ENCODE peak calls at places on chromosomes 3 and 15, in nine cellular contexts. One of them, this sample, is unnamed.

GRCh38 chr3:48439820-48440589 is at the start of the genes CCDC51 and TMA7:
- DNase-seq in adrenal gland: peak
- DNase-seq in spleen: peak
- DNase-seq in sigmoid colon: peak
- DNase-seq in Peyer's patch: peak
- DNase-seq in NB4: peak
- DNase-seq in ovary: peak
- DNase-seq in HCT116: peak
- DNase-seq in A549: peak
- DNase-seq in this sample: peak

GRCh38 chr3:143835312-143835711 is 13.0 kb downstream of the SLC9A9 start:
- DNase-seq in spleen: no peak
- DNase-seq in Peyer's patch: no peak
- DNase-seq in HCT116: no peak
- DNase-seq in ovary: no peak
- DNase-seq in NB4: no peak
- DNase-seq in sigmoid colon: no peak
- DNase-seq in A549: no peak
- DNase-seq in adrenal gland: no peak
- DNase-seq in this sample: no peak

GRCh38 chr15:74302821-74303359 is 64.6 kb downstream of the CYP11A1 start:
- DNase-seq in ovary: peak
- DNase-seq in HCT116: no peak
- DNase-seq in spleen: no peak
- DNase-seq in sigmoid colon: peak
- DNase-seq in adrenal gland: peak
- DNase-seq in Peyer's patch: peak
- DNase-seq in NB4: peak
- DNase-seq in A549: peak
- DNase-seq in this sample: no peak

GRCh38 chr3:12265558-12265957 is 23.3 kb upstream of the PPARG start:
- DNase-seq in adrenal gland: no peak
- DNase-seq in A549: no peak
- DNase-seq in spleen: no peak
- DNase-seq in Peyer's patch: no peak
- DNase-seq in sigmoid colon: no peak
- DNase-seq in ovary: no peak
- DNase-seq in HCT116: no peak
- DNase-seq in NB4: no peak
- DNase-seq in this sample: no peak

GRCh38 chr15:75067123-75067854 is 43.9 kb downstream of the PPCDC start:
- DNase-seq in ovary: no peak
- DNase-seq in adrenal gland: peak
- DNase-seq in sigmoid colon: no peak
- DNase-seq in NB4: peak
- DNase-seq in spleen: no peak
- DNase-seq in A549: no peak
- DNase-seq in HCT116: peak
- DNase-seq in Peyer's patch: peak
- DNase-seq in this sample: peak

GRCh38 chr3:36525115-36525711 is 144.9 kb downstream of the STAC start:
- DNase-seq in sigmoid colon: no peak
- DNase-seq in adrenal gland: no peak
- DNase-seq in A549: peak
- DNase-seq in Peyer's patch: no peak
- DNase-seq in NB4: no peak
- DNase-seq in spleen: no peak
- DNase-seq in ovary: no peak
- DNase-seq in HCT116: no peak
- DNase-seq in this sample: no peak

GRCh38 chr3:47295976-47296375 is 13.2 kb downstream of the KLHL18 start:
- DNase-seq in Peyer's patch: no peak
- DNase-seq in ovary: no peak
- DNase-seq in adrenal gland: no peak
- DNase-seq in sigmoid colon: no peak
- DNase-seq in spleen: no peak
- DNase-seq in NB4: no peak
- DNase-seq in HCT116: no peak
- DNase-seq in A549: no peak
- DNase-seq in this sample: no peak

GRCh38 chr3:168156479-168156878 is 60.8 kb upstream of the GOLIM4 start:
- DNase-seq in HCT116: no peak
- DNase-seq in Peyer's patch: no peak
- DNase-seq in sigmoid colon: no peak
- DNase-seq in NB4: peak
- DNase-seq in ovary: no peak
- DNase-seq in spleen: no peak
- DNase-seq in adrenal gland: no peak
- DNase-seq in A549: no peak
- DNase-seq in this sample: no peak

GRCh38 chr15:84722628-84723027 is 6.7 kb upstream of the SEC11A start:
- DNase-seq in sigmoid colon: no peak
- DNase-seq in spleen: no peak
- DNase-seq in A549: no peak
- DNase-seq in HCT116: no peak
- DNase-seq in adrenal gland: no peak
- DNase-seq in NB4: no peak
- DNase-seq in Peyer's patch: no peak
- DNase-seq in ovary: no peak
- DNase-seq in this sample: no peak

GRCh38 chr3:186149319-186149718 is 40.4 kb upstream of the ETV5 start:
- DNase-seq in HCT116: no peak
- DNase-seq in Peyer's patch: no peak
- DNase-seq in sigmoid colon: no peak
- DNase-seq in spleen: no peak
- DNase-seq in ovary: no peak
- DNase-seq in adrenal gland: no peak
- DNase-seq in A549: no peak
- DNase-seq in NB4: no peak
- DNase-seq in this sample: no peak

DNA sequence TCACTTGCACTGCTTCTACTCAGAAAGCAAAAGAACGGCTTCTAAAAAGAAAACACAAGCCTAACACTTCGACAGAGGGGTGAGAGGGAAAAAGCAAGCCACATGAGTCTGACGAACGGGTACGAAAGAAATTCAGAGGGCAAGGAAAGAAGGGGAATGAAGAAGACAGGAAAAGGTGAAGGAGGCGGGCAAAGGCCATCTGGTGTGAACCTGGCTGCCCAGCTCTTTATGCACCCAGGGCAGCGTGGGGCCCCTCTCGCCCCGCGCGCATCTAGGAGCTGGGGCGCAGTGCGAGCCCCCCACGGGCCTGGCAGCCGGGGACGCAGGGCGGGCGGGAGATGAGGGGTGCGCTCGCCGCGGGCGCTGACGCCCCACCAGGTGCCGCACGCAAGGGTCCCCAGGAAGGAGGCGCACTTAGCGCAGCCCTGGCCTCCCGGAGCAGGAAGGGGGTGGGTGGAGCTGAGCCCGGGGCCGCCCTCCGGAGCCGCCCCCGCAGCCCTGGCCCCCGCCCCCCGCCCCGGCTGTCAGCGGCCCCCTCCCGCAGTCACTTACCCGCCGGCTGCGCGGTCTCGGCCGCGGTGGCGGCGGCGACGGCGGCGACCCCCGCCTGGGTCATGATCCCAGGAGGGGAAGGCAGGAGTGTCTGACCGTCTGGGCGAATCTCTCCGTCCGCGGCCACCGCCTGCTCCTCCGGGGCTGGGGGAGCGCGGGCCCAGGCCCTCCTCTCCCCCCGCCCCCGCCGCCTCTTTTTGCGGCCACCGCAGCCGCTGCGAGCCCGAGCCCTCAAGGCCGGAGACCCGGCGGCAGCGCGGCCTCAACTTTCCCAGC is at the start of gene USF3:
- DNase-seq in sigmoid colon: peak
- DNase-seq in Peyer's patch: peak
- DNase-seq in ovary: peak
- DNase-seq in spleen: peak
- DNase-seq in adrenal gland: peak
- DNase-seq in NB4: peak
- DNase-seq in HCT116: peak
- DNase-seq in A549: peak
- DNase-seq in this sample: peak
- TF ChIP-seq POLR2A in sigmoid colon: no peak
- TF ChIP-seq POLR2A in Peyer's patch: peak
- TF ChIP-seq POLR2A in ovary: peak
- TF ChIP-seq POLR2A in spleen: peak
- TF ChIP-seq POLR2A in adrenal gland: peak
- TF ChIP-seq POLR2A in NB4: peak
- TF ChIP-seq POLR2A in HCT116: no peak
- TF ChIP-seq POLR2A in A549: peak
- TF ChIP-seq POLR2A in this sample: no peak

GRCh38 chr3:194689493-194689901 is 3.8 kb downstream of the FAM43A start:
- DNase-seq in A549: no peak
- DNase-seq in HCT116: no peak
- DNase-seq in ovary: no peak
- DNase-seq in adrenal gland: no peak
- DNase-seq in Peyer's patch: peak
- DNase-seq in NB4: peak
- DNase-seq in sigmoid colon: no peak
- DNase-seq in spleen: peak
- DNase-seq in this sample: no peak
- TF ChIP-seq POLR2A in A549: no peak
- TF ChIP-seq POLR2A in HCT116: no peak
- TF ChIP-seq POLR2A in ovary: no peak
- TF ChIP-seq POLR2A in adrenal gland: no peak
- TF ChIP-seq POLR2A in Peyer's patch: no peak
- TF ChIP-seq POLR2A in NB4: no peak
- TF ChIP-seq POLR2A in sigmoid colon: no peak
- TF ChIP-seq POLR2A in spleen: no peak
- TF ChIP-seq POLR2A in this sample: no peak

DNA sequence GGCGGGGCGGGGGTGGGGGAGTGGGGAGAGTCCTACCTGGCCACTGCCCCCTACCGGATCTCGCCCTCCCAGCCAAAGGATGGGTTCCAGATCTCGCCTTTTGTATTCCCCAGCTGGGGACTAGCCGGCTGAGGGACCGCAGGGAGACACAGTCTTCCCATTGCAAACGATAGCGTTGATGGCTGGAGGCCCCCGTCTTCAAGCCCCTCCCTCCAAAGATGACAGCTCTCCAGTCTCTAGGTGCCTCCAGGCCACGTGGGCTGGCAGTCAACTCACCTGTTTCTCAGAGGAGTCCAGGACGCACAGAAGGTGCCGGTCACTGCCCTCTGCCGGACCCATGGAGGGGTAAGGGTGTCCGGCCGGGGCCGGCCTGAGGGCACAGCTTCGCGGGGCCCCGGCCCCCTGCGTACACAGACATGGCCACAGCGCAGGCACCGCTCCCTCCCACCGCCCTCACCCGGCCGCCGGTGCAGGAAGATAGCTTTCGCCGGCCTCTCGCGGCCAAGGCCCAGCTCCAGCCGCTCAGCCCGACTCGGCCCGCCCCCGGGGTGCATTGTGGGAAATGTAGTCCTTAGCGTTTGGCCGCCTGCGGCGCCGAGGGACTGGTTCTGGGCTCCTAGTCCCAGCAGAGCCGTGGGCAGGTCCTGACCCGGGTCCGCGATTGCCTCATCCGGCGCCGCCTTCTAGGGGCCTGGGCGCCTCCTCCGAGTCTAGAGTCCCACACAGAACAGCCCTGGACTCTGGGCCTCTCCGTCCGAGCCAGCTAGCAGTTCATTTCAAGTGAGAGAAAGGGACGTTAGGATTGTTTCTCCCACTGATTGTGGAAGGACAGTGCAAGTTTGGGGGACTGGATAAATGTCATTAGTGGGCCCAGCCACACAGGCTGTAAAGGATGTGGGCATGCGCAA is at the start of gene MON1A:
- DNase-seq in sigmoid colon: peak
- DNase-seq in HCT116: peak
- DNase-seq in Peyer's patch: peak
- DNase-seq in NB4: peak
- DNase-seq in adrenal gland: peak
- DNase-seq in A549: peak
- DNase-seq in spleen: peak
- DNase-seq in ovary: peak
- DNase-seq in this sample: peak
- TF ChIP-seq POLR2A in sigmoid colon: peak
- TF ChIP-seq POLR2A in HCT116: no peak
- TF ChIP-seq POLR2A in Peyer's patch: peak
- TF ChIP-seq POLR2A in NB4: peak
- TF ChIP-seq POLR2A in adrenal gland: peak
- TF ChIP-seq POLR2A in A549: peak
- TF ChIP-seq POLR2A in spleen: peak
- TF ChIP-seq POLR2A in ovary: peak
- TF ChIP-seq POLR2A in this sample: peak

DNA sequence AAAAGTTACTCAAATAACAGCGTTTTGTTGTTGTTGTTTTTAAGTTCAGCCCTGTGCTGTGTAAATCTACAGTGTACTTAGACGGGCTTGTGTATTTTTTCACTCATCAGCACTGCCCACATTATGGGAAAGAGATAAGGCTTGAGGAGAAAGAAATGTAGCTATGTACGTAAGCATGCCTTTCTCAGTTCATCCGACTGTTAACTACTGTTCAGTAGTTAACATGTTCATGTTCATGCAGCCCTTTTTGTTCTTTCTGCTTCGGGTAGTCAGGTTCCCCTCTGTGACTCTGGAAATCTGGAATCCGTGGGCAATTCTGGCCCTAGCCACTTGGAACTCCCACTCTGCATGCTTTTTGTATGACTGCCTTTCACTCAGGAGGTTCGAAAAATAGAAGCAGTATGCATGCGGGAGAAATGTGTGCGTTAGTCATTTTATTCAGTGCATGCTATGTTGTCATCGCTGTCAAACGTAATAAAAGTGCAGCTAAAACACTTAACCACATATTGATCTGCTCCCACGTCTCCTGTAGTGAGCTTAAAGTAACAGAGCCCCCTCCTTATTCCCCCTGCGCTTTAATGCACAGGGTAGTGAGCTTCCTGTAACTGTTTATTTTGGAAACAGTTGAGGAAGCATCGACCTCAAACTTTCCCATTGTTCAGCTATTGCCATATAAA is 283.1 kb upstream of the NR2F2 start:
- DNase-seq in ovary: no peak
- DNase-seq in HCT116: no peak
- DNase-seq in spleen: no peak
- DNase-seq in adrenal gland: no peak
- DNase-seq in sigmoid colon: no peak
- DNase-seq in Peyer's patch: no peak
- DNase-seq in NB4: peak
- DNase-seq in A549: no peak
- DNase-seq in this sample: no peak
- TF ChIP-seq POLR2A in ovary: no peak
- TF ChIP-seq POLR2A in HCT116: no peak
- TF ChIP-seq POLR2A in spleen: no peak
- TF ChIP-seq POLR2A in adrenal gland: no peak
- TF ChIP-seq POLR2A in sigmoid colon: no peak
- TF ChIP-seq POLR2A in Peyer's patch: no peak
- TF ChIP-seq POLR2A in NB4: no peak
- TF ChIP-seq POLR2A in A549: no peak
- TF ChIP-seq POLR2A in this sample: no peak

This sample was measured in erythroblast.